ENCODE peak calls at places on chromosome 4, in eight cellular contexts. F is stimulated activated naive B cell treated with anti-CD40 and anti-IgM and Interleukin-4, amounts not matched to agents 10 μg/mL and 1 μg/mL and 100 μg/mL, for 72 hours; E is activated CD4-positive, alpha-beta T cell treated with anti-CD3 and anti-CD28 coated beads, Interleukin-2, amount 50 U/mL, for 1 hour; Y is neuronal stem cell; G is EL; S is ELR; D is mucosa of descending colon; Q is fibroblast of pulmonary artery. U is an unnamed sample.

GRCh38 chr4:13386405-13387107 is 97.6 kb downstream of the RAB28 start:
- DNase-seq in F (no peak), D (no peak), Q (no peak), E (no peak), G (peak; percentile 3), Y (no peak), S (no peak), U (peak; percentile 1)

GRCh38 chr4:17785858-17786257 is 4.4 kb upstream of the FAM184B start:
- DNase-seq in F (no peak), Y (no peak), E (no peak), S (no peak), Q (no peak), D (no peak), G (no peak), U (no peak)

GRCh38 chr4:10186228-10187214 is 69.9 kb upstream of the WDR1 start:
- DNase-seq in S (peak; percentile 38), F (no peak), G (peak; percentile 45), Q (peak; percentile 49), Y (no peak), E (no peak), D (no peak), U (no peak)

GRCh38 chr4:151355155-151355554 is 29.8 kb upstream of the SH3D19 start:
- DNase-seq in Y (no peak), D (no peak), Q (no peak), E (no peak), G (no peak), F (no peak), S (no peak), U (no peak)

GRCh38 chr4:48641401-48641800 is 138.7 kb downstream of the FRYL start:
- DNase-seq in F (no peak), G (no peak), Q (no peak), Y (no peak), D (no peak), E (no peak), S (no peak), U (no peak)

GRCh38 chr4:184347251-184348239 is 126.8 kb downstream of the IRF2 start:
- DNase-seq in G (no peak), S (no peak), D (peak; percentile 73), F (peak; percentile 69), E (no peak), Q (peak; percentile 52), Y (peak; percentile 62), U (peak; percentile 91)

GRCh38 chr4:38752393-38752961 is 30.3 kb downstream of the TLR10 start:
- DNase-seq in G (peak; percentile 54), F (no peak), Q (peak; percentile 32), D (no peak), Y (no peak), S (peak; percentile 63), E (no peak), U (peak; percentile 80)

GRCh38 chr4:176762661-176763308 is 29.9 kb downstream of the VEGFC start:
- DNase-seq in Q (no peak), Y (no peak), D (no peak), G (no peak), F (no peak), S (no peak), E (no peak), U (no peak)

GRCh38 chr4:108004646-108005045 is 15.0 kb downstream of the HADH start:
- DNase-seq in D (no peak), G (no peak), Q (no peak), F (no peak), S (no peak), Y (no peak), E (no peak), U (no peak)

GRCh38 chr4:48031802-48032525 is 15.4 kb downstream of the NIPAL1 start:
- DNase-seq in F (no peak), Y (no peak), Q (peak; percentile 76), S (no peak), D (no peak), G (no peak), E (no peak), U (peak; percentile 71)

GRCh38 chr4:118086334-118086733 is 52.0 kb downstream of the NDST3 start:
- DNase-seq in D (no peak), S (peak; percentile 76), F (no peak), G (peak; percentile 81), Q (peak; percentile 8), E (no peak), Y (no peak), U (peak; percentile 37)

GRCh38 chr4:12421364-12421763 is 992.7 kb upstream of the HS3ST1 start:
- DNase-seq in Q (no peak), Y (no peak), E (no peak), S (no peak), G (no peak), F (no peak), D (no peak), U (no peak)

GRCh38 chr4:159374749-159375535 is 272.1 kb downstream of the RAPGEF2 start:
- DNase-seq in Q (peak; percentile 64), S (no peak), F (no peak), D (no peak), Y (no peak), G (no peak), E (no peak), U (peak; percentile 70)

GRCh38 chr4:53813991-53814390 is 222.7 kb upstream of the LNX1 start:
- DNase-seq in Q (no peak), E (no peak), S (no peak), Y (no peak), D (no peak), F (no peak), G (no peak), U (no peak)

GRCh38 chr4:48329976-48330375 is 11.4 kb upstream of the SLAIN2 start:
- DNase-seq in G (peak; percentile 90), E (no peak), F (no peak), D (no peak), Q (peak; percentile 85), Y (no peak), S (peak; percentile 91), U (peak; percentile 94)

GRCh38 chr4:144518181-144518895 is 127.6 kb upstream of the HHIP start:
- DNase-seq in F (no peak), G (peak; percentile 13), E (no peak), Y (peak; percentile 11), Q (peak; percentile 61), D (no peak), S (peak; percentile 8), U (no peak)

GRCh38 chr4:5710962-5711478 is at the start of gene EVC:
- DNase-seq in D (peak; percentile 72), G (peak; percentile 85), E (peak; percentile 6), Q (peak; percentile 79), F (no peak), S (peak; percentile 84), Y (peak; percentile 58), U (peak; percentile 83)

GRCh38 chr4:173025131-173025530 is 143.5 kb upstream of the GALNT7 start:
- DNase-seq in G (peak; percentile 64), E (no peak), F (peak; percentile 10), S (peak; percentile 77), Y (peak; percentile 50), D (no peak), Q (peak; percentile 84), U (peak; percentile 79)

GRCh38 chr4:186400676-186401075 is 134.7 kb downstream of the F11 start:
- DNase-seq in F (no peak), S (peak; percentile 6), E (no peak), G (peak; percentile 25), Y (no peak), D (no peak), Q (peak; percentile 38), U (peak; percentile 58)

GRCh38 chr4:84493092-84493850 is 5.8 kb downstream of the NKX6-1 start:
- DNase-seq in E (no peak), D (no peak), G (no peak), F (no peak), S (no peak), Q (peak; percentile 26), Y (no peak), U (no peak)

GRCh38 chr4:11847161-11847560 is 418.5 kb upstream of the HS3ST1 start:
- DNase-seq in E (no peak), Y (no peak), D (no peak), S (no peak), Q (peak; percentile 92), G (no peak), F (no peak), U (no peak)

GRCh38 chr4:129113919-129114318 is 18.0 kb downstream of the C4orf33 start:
- DNase-seq in F (no peak), E (no peak), Y (no peak), Q (no peak), S (no peak), G (no peak), D (no peak), U (no peak)

GRCh38 chr4:125313497-125313896 is 1.3 kb upstream of the FAT4 start:
- DNase-seq in D (no peak), Q (peak; percentile 96), G (peak; percentile 82), E (no peak), S (peak; percentile 88), F (no peak), Y (peak; percentile 89), U (peak; percentile 90)

GRCh38 chr4:155025762-155026457 is 182.5 kb upstream of the NPY2R start:
- DNase-seq in E (no peak), D (no peak), S (peak; percentile 47), Q (peak; percentile 66), Y (peak; percentile 48), G (peak; percentile 8), F (peak; percentile 0), U (peak; percentile 27)

GRCh38 chr4:181189751-181190150 is 1053.5 kb upstream of the TENM3 start:
- DNase-seq in Q (no peak), F (no peak), D (no peak), S (no peak), E (no peak), G (no peak), Y (no peak), U (no peak)

GRCh38 chr4:22427676-22428075 is 88.2 kb downstream of the ADGRA3 start:
- DNase-seq in Q (no peak), Y (no peak), G (no peak), F (no peak), S (no peak), D (no peak), E (no peak), U (no peak)

GRCh38 chr4:7421356-7422097 is 13.2 kb downstream of the PSAPL1 start:
- DNase-seq in Q (no peak), F (no peak), E (no peak), S (no peak), Y (no peak), D (no peak), G (no peak), U (no peak)

GRCh38 chr4:72886602-72887001 is 182.9 kb downstream of the COX18 start:
- DNase-seq in D (no peak), S (peak; percentile 40), E (no peak), F (no peak), G (no peak), Q (peak; percentile 33), Y (no peak), U (no peak)

GRCh38 chr4:100087743-100088142 is 102.5 kb downstream of the DDIT4L start:
- DNase-seq in Y (no peak), G (no peak), F (no peak), E (no peak), S (no peak), D (no peak), Q (peak; percentile 66), U (no peak)

GRCh38 chr4:127781303-127782024 is 658 bp upstream of the HSPA4L start:
- DNase-seq in S (peak; percentile 60), G (no peak), E (no peak), Q (peak; percentile 52), D (no peak), Y (peak; percentile 12), F (no peak), U (peak; percentile 40)

GRCh38 chr4:53346920-53347852 is 18.7 kb downstream of the SCFD2 start:
- DNase-seq in Q (peak; percentile 46), E (no peak), Y (no peak), G (peak; percentile 88), F (no peak), S (peak; percentile 85), D (no peak), U (peak; percentile 28)

GRCh38 chr4:13298655-13299054 is 185.5 kb downstream of the RAB28 start:
- DNase-seq in D (no peak), S (no peak), Y (no peak), Q (peak; percentile 20), E (no peak), G (no peak), F (no peak), U (no peak)

GRCh38 chr4:65665951-65666523 is 4.3 kb downstream of the EPHA5 start:
- DNase-seq in Q (no peak), D (no peak), S (peak; percentile 54), F (no peak), E (no peak), G (peak; percentile 26), Y (peak; percentile 40), U (no peak)

GRCh38 chr4:6732441-6733357 is 16.7 kb downstream of the BLOC1S4 start:
- DNase-seq in F (no peak), G (peak; percentile 82), S (peak; percentile 87), D (peak; percentile 73), Y (no peak), E (no peak), Q (peak; percentile 93), U (peak; percentile 95)

U was measured in iris pigment epithelial cell.